ENCODE peak calls at places on chromosomes 12 and 14, in ten cellular contexts. R is fibroblast of lung, O is cardiac fibroblast, T is endodermal cell, U is WTC11, Y is neural progenitor cell, F is Panc1, S is MCF 10A, J is epithelial cell of esophagus, C is GM20000. Q is an unnamed sample.

GRCh38 chr12:6872073-6873048 is 742 bp downstream of the SPSB2 start:
- DNase-seq in R (peak; percentile 58), O (peak; percentile 68), T (peak; percentile 99), U (peak; percentile 95), Y (peak; percentile 95), F (no peak), S (peak; percentile 79), J (peak; percentile 76), C (peak; percentile 89), Q (peak; percentile 96)

GRCh38 chr12:8780389-8780788 is 42.0 kb upstream of the A2ML1 start:
- DNase-seq in R (peak; percentile 38), O (peak; percentile 51), T (peak; percentile 70), U (no peak), Y (peak; percentile 42), F (peak; percentile 2), S (peak; percentile 26), J (peak; percentile 64), C (peak; percentile 25), Q (no peak)

GRCh38 chr12:90790747-90791146 is 164.2 kb downstream of the CCER1 start:
- DNase-seq in R (no peak), O (no peak), T (no peak), U (no peak), Y (no peak), F (no peak), S (no peak), J (no peak), C (no peak), Q (no peak)

GRCh38 chr14:22047105-22047504 is 373.5 kb upstream of the OR4E1 start:
- DNase-seq in R (no peak), O (no peak), T (no peak), U (no peak), Y (peak; percentile 76), F (no peak), S (peak; percentile 41), J (peak; percentile 54), C (peak; percentile 34), Q (peak; percentile 5)

GRCh38 chr12:60123443-60124000 is 527.7 kb downstream of the SLC16A7 start:
- DNase-seq in R (peak; percentile 36), O (peak; percentile 1), T (no peak), U (no peak), Y (no peak), F (no peak), S (no peak), J (no peak), C (no peak), Q (no peak)

GRCh38 chr14:96027356-96028335 is 11.5 kb upstream of the C14orf132 start:
- DNase-seq in R (no peak), O (no peak), T (no peak), U (no peak), Y (peak; percentile 44), F (no peak), S (no peak), J (no peak), C (no peak), Q (no peak)

GRCh38 chr12:1761857-1762256 is 58.5 kb upstream of the LRTM2 start:
- DNase-seq in R (no peak), O (no peak), T (no peak), U (no peak), Y (no peak), F (no peak), S (no peak), J (no peak), C (no peak), Q (no peak)

GRCh38 chr14:88613552-88614010 is 50.7 kb downstream of the ZC3H14 start:
- DNase-seq in R (peak; percentile 90), O (peak; percentile 62), T (no peak), U (no peak), Y (no peak), F (no peak), S (peak; percentile 42), J (peak; percentile 53), C (peak; percentile 7), Q (no peak)

GRCh38 chr12:104986022-104986941 is at the start of gene NOPCHAP1:
- DNase-seq in R (peak; percentile 81), O (peak; percentile 83), T (peak; percentile 99), U (peak; percentile 96), Y (peak; percentile 95), F (peak; percentile 33), S (peak; percentile 91), J (peak; percentile 89), C (peak; percentile 94), Q (peak; percentile 96)

GRCh38 chr12:104990950-104991349 is 4.8 kb downstream of the NOPCHAP1 start:
- DNase-seq in R (no peak), O (no peak), T (no peak), U (no peak), Y (no peak), F (no peak), S (no peak), J (no peak), C (no peak), Q (no peak)

GRCh38 chr12:104985206-104985605 is 910 bp upstream of the NOPCHAP1 start:
- DNase-seq in R (no peak), O (no peak), T (no peak), U (no peak), Y (no peak), F (no peak), S (no peak), J (no peak), C (no peak), Q (no peak)
- TF ChIP-seq CTCF in R (no peak), O (no peak), T (no peak), U (no peak), Y (no peak), F (peak; percentile 69), S (no peak), J (no peak), C (no peak), Q (no peak)

GRCh38 chr12:49708851-49709250 is 1.6 kb upstream of the FMNL3 start:
- DNase-seq in R (no peak), O (no peak), T (no peak), U (no peak), Y (no peak), F (no peak), S (no peak), J (no peak), C (no peak), Q (no peak)

GRCh38 chr12:49707127-49707811 is at the start of gene FMNL3:
- DNase-seq in R (peak; percentile 94), O (peak; percentile 97), T (peak; percentile 100), U (peak; percentile 97), Y (peak; percentile 98), F (peak; percentile 46), S (peak; percentile 89), J (peak; percentile 95), C (peak; percentile 100), Q (peak; percentile 99)

GRCh38 chr12:49705479-49706267 is 1.5 kb downstream of the FMNL3 start:
- DNase-seq in R (peak; percentile 85), O (peak; percentile 81), T (peak; percentile 86), U (peak; percentile 28), Y (no peak), F (no peak), S (no peak), J (peak; percentile 31), C (peak; percentile 64), Q (no peak)

GRCh38 chr12:49706351-49707126 is 666 bp downstream of the FMNL3 start:
- DNase-seq in R (peak; percentile 48), O (peak; percentile 49), T (peak; percentile 90), U (peak; percentile 41), Y (peak; percentile 74), F (no peak), S (no peak), J (no peak), C (peak; percentile 34), Q (peak; percentile 41)

DNA sequence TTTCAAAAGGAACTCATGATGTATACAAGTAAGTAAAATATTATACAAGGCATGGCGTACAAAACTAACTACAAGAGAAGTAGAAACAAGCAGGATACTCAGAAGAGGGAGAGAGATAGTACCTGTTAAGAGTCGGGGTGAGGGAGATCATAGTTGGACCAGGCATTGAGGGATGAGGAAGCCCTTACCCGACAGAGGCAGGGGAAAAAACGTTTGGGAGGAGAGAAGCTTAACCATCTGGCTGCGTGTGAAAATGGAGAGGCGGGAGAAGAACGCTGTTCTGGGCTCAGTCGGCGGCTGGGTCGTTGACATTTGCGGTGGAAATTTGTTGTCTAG is 575 bp upstream of the FMNL3 start:
- DNase-seq in R (no peak), O (no peak), T (no peak), U (no peak), Y (no peak), F (no peak), S (no peak), J (no peak), C (no peak), Q (no peak)
- TF ChIP-seq CTCF in R (no peak), O (no peak), T (peak; percentile 18), U (no peak), Y (no peak), F (peak; percentile 29), S (no peak), J (no peak), C (no peak), Q (no peak)

GRCh38 chr12:28987538-28988383 is 161.3 kb upstream of the FAR2 start:
- DNase-seq in R (no peak), O (peak; percentile 21), T (no peak), U (no peak), Y (no peak), F (no peak), S (no peak), J (no peak), C (no peak), Q (no peak)

GRCh38 chr12:28993720-28994119 is 155.4 kb upstream of the FAR2 start:
- DNase-seq in R (no peak), O (no peak), T (peak; percentile 52), U (no peak), Y (peak; percentile 5), F (no peak), S (no peak), J (no peak), C (no peak), Q (no peak)

GRCh38 chr12:28988384-28988704 is 160.7 kb upstream of the FAR2 start:
- DNase-seq in R (no peak), O (no peak), T (no peak), U (no peak), Y (no peak), F (no peak), S (no peak), J (no peak), C (no peak), Q (no peak)
- TF ChIP-seq CTCF in R (no peak), O (no peak), T (no peak), U (no peak), Y (no peak), F (no peak), S (no peak), J (no peak), C (no peak), Q (no peak)

GRCh38 chr12:103627189-103627855 is 40.2 kb downstream of the STAB2 start:
- DNase-seq in R (no peak), O (no peak), T (no peak), U (no peak), Y (no peak), F (no peak), S (no peak), J (no peak), C (no peak), Q (no peak)

GRCh38 chr12:103637429-103637828 is 50.4 kb downstream of the STAB2 start:
- DNase-seq in R (no peak), O (no peak), T (no peak), U (no peak), Y (no peak), F (no peak), S (no peak), J (no peak), C (no peak), Q (no peak)

GRCh38 chr12:103634732-103635131 is 47.7 kb downstream of the STAB2 start:
- DNase-seq in R (no peak), O (no peak), T (no peak), U (no peak), Y (no peak), F (no peak), S (no peak), J (no peak), C (no peak), Q (no peak)

GRCh38 chr12:103635419-103635818 is 48.3 kb downstream of the STAB2 start:
- DNase-seq in R (no peak), O (no peak), T (no peak), U (no peak), Y (no peak), F (no peak), S (no peak), J (no peak), C (no peak), Q (no peak)

DNA sequence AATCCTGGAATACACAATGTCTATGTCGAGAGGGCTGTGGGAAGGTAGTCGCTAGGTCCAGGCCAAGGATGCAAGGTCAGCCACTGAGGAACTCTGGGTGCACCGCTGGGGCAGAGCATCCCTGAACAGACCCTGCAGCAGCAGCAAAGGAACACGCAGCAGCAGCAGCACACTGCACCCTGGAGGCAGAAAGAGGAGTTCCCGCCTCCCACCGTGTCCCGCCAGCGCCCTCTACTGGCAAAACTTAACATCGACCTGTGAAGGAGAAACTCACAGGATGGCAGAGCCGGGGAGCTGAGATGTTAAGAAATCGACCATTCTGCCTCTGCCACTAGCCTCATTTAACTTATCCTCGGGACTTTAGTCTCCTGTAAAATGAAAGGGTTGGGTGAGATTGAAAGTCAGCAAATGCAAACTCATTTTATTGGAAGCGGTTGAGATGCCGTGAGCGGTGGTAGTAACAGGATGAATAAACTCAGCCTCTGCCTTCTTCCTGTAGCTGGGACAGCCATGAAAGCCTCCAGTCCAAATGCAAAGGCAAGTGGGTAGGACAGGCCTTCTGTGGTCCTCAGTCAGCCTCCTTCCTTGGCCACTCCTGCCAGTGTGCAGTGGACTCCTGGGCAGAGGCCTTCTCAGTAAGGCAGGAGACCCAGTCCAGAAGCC is 45.6 kb downstream of the STAB2 start:
- DNase-seq in R (no peak), O (peak; percentile 61), T (peak; percentile 99), U (peak; percentile 93), Y (peak; percentile 85), F (peak; percentile 61), S (peak; percentile 82), J (peak; percentile 81), C (peak; percentile 87), Q (peak; percentile 82)
- TF ChIP-seq CTCF in R (peak; percentile 82), O (peak; percentile 95), T (peak; percentile 99), U (peak; percentile 99), Y (peak; percentile 98), F (peak; percentile 89), S (peak; percentile 99), J (peak; percentile 98), C (peak; percentile 99), Q (peak; percentile 81)